ENCODE peak calls at places on chromosome 16, in six cellular contexts. One of them, this sample, is unnamed.

GRCh38 chr16:82761236-82761635 is 134.5 kb downstream of the CDH13 start:
- DNase-seq in aorta: peak
- DNase-seq in endothelial cell: no peak
- DNase-seq in effector memory CD8-positive, alpha-beta T cell: no peak
- DNase-seq in CD8-positive, alpha-beta memory T cell: no peak
- DNase-seq in stimulated activated CD4-positive, alpha-beta T cell treated with anti-CD3 and anti-CD28 coated beads, TNF-alpha, amount 100 ng/mL, for 1 hour: no peak
- DNase-seq in this sample: no peak

GRCh38 chr16:27547134-27547533 is 2.6 kb downstream of the GTF3C1 start:
- DNase-seq in endothelial cell: no peak
- DNase-seq in effector memory CD8-positive, alpha-beta T cell: no peak
- DNase-seq in stimulated activated CD4-positive, alpha-beta T cell treated with anti-CD3 and anti-CD28 coated beads, TNF-alpha, amount 100 ng/mL, for 1 hour: no peak
- DNase-seq in aorta: no peak
- DNase-seq in CD8-positive, alpha-beta memory T cell: no peak
- DNase-seq in this sample: peak

GRCh38 chr16:87273471-87274030 is 43.6 kb downstream of the C16orf95 start:
- DNase-seq in CD8-positive, alpha-beta memory T cell: no peak
- DNase-seq in effector memory CD8-positive, alpha-beta T cell: no peak
- DNase-seq in aorta: no peak
- DNase-seq in stimulated activated CD4-positive, alpha-beta T cell treated with anti-CD3 and anti-CD28 coated beads, TNF-alpha, amount 100 ng/mL, for 1 hour: no peak
- DNase-seq in endothelial cell: no peak
- DNase-seq in this sample: no peak

GRCh38 chr16:88688013-88688778 is 1.9 kb upstream of the SNAI3 start:
- DNase-seq in CD8-positive, alpha-beta memory T cell: no peak
- DNase-seq in endothelial cell: no peak
- DNase-seq in aorta: no peak
- DNase-seq in effector memory CD8-positive, alpha-beta T cell: no peak
- DNase-seq in stimulated activated CD4-positive, alpha-beta T cell treated with anti-CD3 and anti-CD28 coated beads, TNF-alpha, amount 100 ng/mL, for 1 hour: no peak
- DNase-seq in this sample: peak

GRCh38 chr16:71792176-71792575 is 16.5 kb downstream of the AP1G1 start:
- DNase-seq in effector memory CD8-positive, alpha-beta T cell: no peak
- DNase-seq in endothelial cell: no peak
- DNase-seq in CD8-positive, alpha-beta memory T cell: no peak
- DNase-seq in aorta: no peak
- DNase-seq in stimulated activated CD4-positive, alpha-beta T cell treated with anti-CD3 and anti-CD28 coated beads, TNF-alpha, amount 100 ng/mL, for 1 hour: no peak
- DNase-seq in this sample: no peak

GRCh38 chr16:49021136-49021535 is 260.5 kb downstream of the CBLN1 start:
- DNase-seq in aorta: no peak
- DNase-seq in CD8-positive, alpha-beta memory T cell: no peak
- DNase-seq in stimulated activated CD4-positive, alpha-beta T cell treated with anti-CD3 and anti-CD28 coated beads, TNF-alpha, amount 100 ng/mL, for 1 hour: no peak
- DNase-seq in effector memory CD8-positive, alpha-beta T cell: no peak
- DNase-seq in endothelial cell: no peak
- DNase-seq in this sample: no peak

GRCh38 chr16:71320021-71320420 is 30.8 kb upstream of the CMTR2 start:
- DNase-seq in endothelial cell: no peak
- DNase-seq in aorta: no peak
- DNase-seq in stimulated activated CD4-positive, alpha-beta T cell treated with anti-CD3 and anti-CD28 coated beads, TNF-alpha, amount 100 ng/mL, for 1 hour: no peak
- DNase-seq in CD8-positive, alpha-beta memory T cell: no peak
- DNase-seq in effector memory CD8-positive, alpha-beta T cell: no peak
- DNase-seq in this sample: no peak

GRCh38 chr16:86452451-86452850 is 57.9 kb upstream of the FOXF1 start:
- DNase-seq in CD8-positive, alpha-beta memory T cell: no peak
- DNase-seq in effector memory CD8-positive, alpha-beta T cell: no peak
- DNase-seq in stimulated activated CD4-positive, alpha-beta T cell treated with anti-CD3 and anti-CD28 coated beads, TNF-alpha, amount 100 ng/mL, for 1 hour: no peak
- DNase-seq in aorta: no peak
- DNase-seq in endothelial cell: no peak
- DNase-seq in this sample: no peak

GRCh38 chr16:29808219-29808900 is 2.0 kb downstream of the MAZ start:
- DNase-seq in effector memory CD8-positive, alpha-beta T cell: peak
- DNase-seq in endothelial cell: no peak
- DNase-seq in stimulated activated CD4-positive, alpha-beta T cell treated with anti-CD3 and anti-CD28 coated beads, TNF-alpha, amount 100 ng/mL, for 1 hour: no peak
- DNase-seq in aorta: peak
- DNase-seq in CD8-positive, alpha-beta memory T cell: peak
- DNase-seq in this sample: no peak

GRCh38 chr16:29230671-29231091 is 175.8 kb downstream of the NPIPB11 start:
- DNase-seq in endothelial cell: no peak
- DNase-seq in CD8-positive, alpha-beta memory T cell: no peak
- DNase-seq in aorta: no peak
- DNase-seq in effector memory CD8-positive, alpha-beta T cell: no peak
- DNase-seq in stimulated activated CD4-positive, alpha-beta T cell treated with anti-CD3 and anti-CD28 coated beads, TNF-alpha, amount 100 ng/mL, for 1 hour: no peak
- DNase-seq in this sample: peak

GRCh38 chr16:21260870-21261791 is 17.0 kb downstream of the CRYM start:
- DNase-seq in endothelial cell: no peak
- DNase-seq in stimulated activated CD4-positive, alpha-beta T cell treated with anti-CD3 and anti-CD28 coated beads, TNF-alpha, amount 100 ng/mL, for 1 hour: no peak
- DNase-seq in aorta: peak
- DNase-seq in CD8-positive, alpha-beta memory T cell: no peak
- DNase-seq in effector memory CD8-positive, alpha-beta T cell: no peak
- DNase-seq in this sample: no peak

GRCh38 chr16:86806838-86807351 is 228.5 kb downstream of the FOXL1 start:
- DNase-seq in CD8-positive, alpha-beta memory T cell: no peak
- DNase-seq in endothelial cell: no peak
- DNase-seq in stimulated activated CD4-positive, alpha-beta T cell treated with anti-CD3 and anti-CD28 coated beads, TNF-alpha, amount 100 ng/mL, for 1 hour: no peak
- DNase-seq in aorta: no peak
- DNase-seq in effector memory CD8-positive, alpha-beta T cell: no peak
- DNase-seq in this sample: peak

GRCh38 chr16:16100631-16101030 is 122.7 kb downstream of the ABCC6 start:
- DNase-seq in effector memory CD8-positive, alpha-beta T cell: no peak
- DNase-seq in CD8-positive, alpha-beta memory T cell: no peak
- DNase-seq in endothelial cell: no peak
- DNase-seq in aorta: no peak
- DNase-seq in stimulated activated CD4-positive, alpha-beta T cell treated with anti-CD3 and anti-CD28 coated beads, TNF-alpha, amount 100 ng/mL, for 1 hour: no peak
- DNase-seq in this sample: no peak

GRCh38 chr16:3004781-3005284 is 7.9 kb upstream of the CLDN9 start:
- DNase-seq in effector memory CD8-positive, alpha-beta T cell: no peak
- DNase-seq in endothelial cell: no peak
- DNase-seq in stimulated activated CD4-positive, alpha-beta T cell treated with anti-CD3 and anti-CD28 coated beads, TNF-alpha, amount 100 ng/mL, for 1 hour: no peak
- DNase-seq in aorta: no peak
- DNase-seq in CD8-positive, alpha-beta memory T cell: no peak
- DNase-seq in this sample: peak

GRCh38 chr16:58426960-58427359 is 34.7 kb downstream of the GINS3 start:
- DNase-seq in effector memory CD8-positive, alpha-beta T cell: no peak
- DNase-seq in stimulated activated CD4-positive, alpha-beta T cell treated with anti-CD3 and anti-CD28 coated beads, TNF-alpha, amount 100 ng/mL, for 1 hour: no peak
- DNase-seq in endothelial cell: no peak
- DNase-seq in aorta: no peak
- DNase-seq in CD8-positive, alpha-beta memory T cell: no peak
- DNase-seq in this sample: no peak

GRCh38 chr16:25988089-25988488 is 296.3 kb downstream of the HS3ST4 start:
- DNase-seq in aorta: no peak
- DNase-seq in stimulated activated CD4-positive, alpha-beta T cell treated with anti-CD3 and anti-CD28 coated beads, TNF-alpha, amount 100 ng/mL, for 1 hour: no peak
- DNase-seq in effector memory CD8-positive, alpha-beta T cell: no peak
- DNase-seq in CD8-positive, alpha-beta memory T cell: no peak
- DNase-seq in endothelial cell: no peak
- DNase-seq in this sample: peak

GRCh38 chr16:79334127-79334526 is 266.4 kb downstream of the MAF start:
- DNase-seq in aorta: no peak
- DNase-seq in endothelial cell: peak
- DNase-seq in effector memory CD8-positive, alpha-beta T cell: peak
- DNase-seq in CD8-positive, alpha-beta memory T cell: no peak
- DNase-seq in stimulated activated CD4-positive, alpha-beta T cell treated with anti-CD3 and anti-CD28 coated beads, TNF-alpha, amount 100 ng/mL, for 1 hour: peak
- DNase-seq in this sample: peak

GRCh38 chr16:55949518-55949917 is 74.3 kb upstream of the CES5A start:
- DNase-seq in effector memory CD8-positive, alpha-beta T cell: no peak
- DNase-seq in stimulated activated CD4-positive, alpha-beta T cell treated with anti-CD3 and anti-CD28 coated beads, TNF-alpha, amount 100 ng/mL, for 1 hour: no peak
- DNase-seq in endothelial cell: no peak
- DNase-seq in CD8-positive, alpha-beta memory T cell: no peak
- DNase-seq in aorta: no peak
- DNase-seq in this sample: no peak

GRCh38 chr16:53129281-53130192 is 74.7 kb downstream of the CHD9 start:
- DNase-seq in CD8-positive, alpha-beta memory T cell: no peak
- DNase-seq in endothelial cell: no peak
- DNase-seq in effector memory CD8-positive, alpha-beta T cell: no peak
- DNase-seq in aorta: no peak
- DNase-seq in stimulated activated CD4-positive, alpha-beta T cell treated with anti-CD3 and anti-CD28 coated beads, TNF-alpha, amount 100 ng/mL, for 1 hour: no peak
- DNase-seq in this sample: peak

GRCh38 chr16:25608002-25608401 is 83.8 kb upstream of the HS3ST4 start:
- DNase-seq in CD8-positive, alpha-beta memory T cell: no peak
- DNase-seq in endothelial cell: no peak
- DNase-seq in effector memory CD8-positive, alpha-beta T cell: no peak
- DNase-seq in aorta: no peak
- DNase-seq in stimulated activated CD4-positive, alpha-beta T cell treated with anti-CD3 and anti-CD28 coated beads, TNF-alpha, amount 100 ng/mL, for 1 hour: no peak
- DNase-seq in this sample: peak

This sample was measured in ELF-1.